ENCODE peak calls at places on chromosomes 7 and 10, in six cellular contexts. I is Panc1, P is cardiac muscle cell, R is RWPE1, O is BJ, U is choroid plexus epithelial cell. H is an unnamed sample.

GRCh38 chr10:69451784-69452251 is 553 bp downstream of the TSPAN15 start:
- DNase-seq in I (no peak), P (peak), R (peak), O (no peak), U (no peak), H (no peak)

GRCh38 chr10:70761031-70761601 is 24.1 kb downstream of the TBATA start:
- DNase-seq in I (no peak), P (peak), R (no peak), O (no peak), U (peak), H (no peak)

GRCh38 chr7:28988818-28989595 is 30.9 kb upstream of the TRIL start:
- DNase-seq in I (no peak), P (no peak), R (peak), O (peak), U (peak), H (no peak)

GRCh38 chr7:6640246-6640721 is 3.2 kb downstream of the ZNF316 start:
- DNase-seq in I (no peak), P (no peak), R (no peak), O (peak), U (peak), H (no peak)

GRCh38 chr7:115208710-115209540 is 287.0 kb downstream of the MDFIC start:
- DNase-seq in I (no peak), P (no peak), R (no peak), O (no peak), U (no peak), H (no peak)

GRCh38 chr10:62814901-62815372 is 1.2 kb downstream of the EGR2 start:
- DNase-seq in I (no peak), P (no peak), R (no peak), O (no peak), U (peak), H (no peak)

GRCh38 chr10:116848032-116848911 is 1.0 kb upstream of the ENO4 start:
- DNase-seq in I (no peak), P (no peak), R (peak), O (no peak), U (no peak), H (no peak)

GRCh38 chr10:101489355-101489754 is 98.7 kb downstream of the POLL start:
- DNase-seq in I (no peak), P (no peak), R (peak), O (no peak), U (peak), H (no peak)

GRCh38 chr10:18504161-18504560 is 147.2 kb downstream of the NSUN6 start:
- DNase-seq in I (no peak), P (no peak), R (no peak), O (no peak), U (no peak), H (no peak)

GRCh38 chr10:125626671-125627070 is 56.3 kb downstream of the TEX36 start:
- DNase-seq in I (no peak), P (no peak), R (no peak), O (no peak), U (no peak), H (no peak)

GRCh38 chr7:73387221-73387828 is 46.3 kb upstream of the FZD9 start:
- DNase-seq in I (no peak), P (no peak), R (no peak), O (no peak), U (peak), H (no peak)

GRCh38 chr7:34928052-34928451 is 109.2 kb downstream of the DPY19L1 start:
- DNase-seq in I (peak), P (peak), R (no peak), O (no peak), U (peak), H (peak)
- TF ChIP-seq CTCF in I (peak), P (peak), R (peak), O (peak), U (peak), H (no peak)

GRCh38 chr7:100874577-100875355 is at the start of gene SRRT:
- DNase-seq in I (peak), P (peak), R (peak), O (peak), U (peak), H (peak)
- TF ChIP-seq CTCF in I (no peak), P (no peak), R (no peak), O (peak), U (peak), H (peak)

GRCh38 chr10:82953909-82954308 is 1078.9 kb downstream of the NRG3 start:
- DNase-seq in I (no peak), P (no peak), R (no peak), O (no peak), U (no peak), H (no peak)
- TF ChIP-seq CTCF in I (no peak), P (no peak), R (no peak), O (no peak), U (no peak), H (no peak)

GRCh38 chr7:151633516-151633812 is 113.8 kb upstream of the RHEB start:
- DNase-seq in I (no peak), P (no peak), R (no peak), O (no peak), U (no peak), H (no peak)

GRCh38 chr7:151631149-151631967 is 111.7 kb upstream of the RHEB start:
- DNase-seq in I (no peak), P (peak), R (peak), O (no peak), U (peak), H (no peak)

GRCh38 chr7:151630349-151630748 is 110.7 kb upstream of the RHEB start:
- DNase-seq in I (no peak), P (no peak), R (no peak), O (no peak), U (no peak), H (no peak)

GRCh38 chr7:151632750-151633515 is 113.2 kb upstream of the RHEB start:
- DNase-seq in I (no peak), P (no peak), R (no peak), O (no peak), U (peak), H (no peak)

DNA sequence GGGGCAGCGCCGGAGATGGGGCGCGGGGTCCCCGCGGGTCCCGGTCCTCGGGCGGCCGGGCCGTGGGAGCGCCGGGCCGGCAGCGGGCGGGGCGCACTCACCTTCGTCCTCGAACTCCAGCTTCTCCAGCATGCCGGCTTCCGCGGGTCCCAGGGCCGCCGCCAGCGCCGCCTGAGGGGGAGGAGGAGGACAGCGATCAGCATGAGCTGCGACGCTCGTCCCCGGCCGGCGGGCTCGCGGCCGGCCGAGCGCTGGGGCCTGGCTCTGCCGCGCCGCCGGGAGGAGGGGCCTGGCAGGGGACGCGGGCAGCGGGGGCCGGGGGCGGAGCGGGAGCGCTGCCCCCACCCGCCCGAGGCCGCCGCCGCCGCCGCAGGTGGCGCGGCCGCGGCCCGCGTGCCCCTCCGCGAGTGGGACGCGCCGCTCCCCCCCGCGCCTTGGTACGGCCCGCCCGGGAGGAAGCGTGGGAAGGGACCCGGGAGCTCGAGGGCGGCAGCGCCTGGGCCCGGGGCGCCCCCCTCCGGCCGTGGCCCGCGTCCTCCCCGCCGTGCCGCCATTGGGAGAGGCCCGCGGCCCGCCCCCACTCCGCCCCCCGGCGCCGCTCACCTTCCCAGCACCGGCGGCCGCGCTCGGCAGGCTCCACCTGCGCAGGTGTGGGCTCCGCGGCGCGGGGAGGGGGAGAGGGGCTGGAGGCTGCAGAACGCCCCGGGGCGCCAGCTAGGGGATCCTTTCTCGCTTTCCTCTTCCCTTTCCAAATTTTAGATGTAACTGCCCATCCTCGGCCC is 112.5 kb upstream of the RHEB start:
- DNase-seq in I (no peak), P (peak), R (peak), O (no peak), U (peak), H (peak)
- TF ChIP-seq CTCF in I (peak), P (peak), R (peak), O (no peak), U (no peak), H (no peak)

GRCh38 chr7:134690016-134690415 is 43.4 kb downstream of the BPGM start:
- DNase-seq in I (no peak), P (peak), R (no peak), O (no peak), U (peak), H (no peak)
- TF ChIP-seq CTCF in I (peak), P (peak), R (peak), O (peak), U (peak), H (no peak)

DNA sequence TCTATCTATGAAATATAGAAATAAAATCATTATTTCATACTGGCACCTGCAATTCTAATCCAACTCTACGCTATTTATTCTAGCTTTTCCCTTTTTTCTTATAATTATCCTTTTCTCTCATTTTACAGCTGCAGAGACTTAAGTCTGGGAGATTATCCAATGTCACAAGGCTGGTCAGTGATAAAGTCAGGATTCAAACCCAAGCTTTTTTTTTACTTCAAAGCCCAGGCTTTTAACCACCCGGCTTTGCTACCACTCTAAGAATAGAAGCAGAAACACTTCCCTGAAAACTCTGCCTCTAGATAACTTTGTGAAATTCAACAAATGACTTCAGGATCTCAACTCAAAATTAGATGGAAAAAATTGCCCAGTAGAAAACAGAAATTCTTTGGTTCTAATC is 552.5 kb downstream of the IPMK start:
- DNase-seq in I (no peak), P (peak), R (no peak), O (no peak), U (no peak), H (no peak)
- TF ChIP-seq CTCF in I (no peak), P (no peak), R (no peak), O (no peak), U (no peak), H (no peak)

GRCh38 chr10:98577578-98577977 is 130.8 kb upstream of the HPS1 start:
- DNase-seq in I (no peak), P (no peak), R (no peak), O (no peak), U (no peak), H (no peak)
- TF ChIP-seq CTCF in I (no peak), P (no peak), R (no peak), O (no peak), U (no peak), H (no peak)

GRCh38 chr10:31709028-31709427 is 219.6 kb downstream of the ARHGAP12 start:
- DNase-seq in I (peak), P (no peak), R (no peak), O (no peak), U (peak), H (no peak)
- TF ChIP-seq CTCF in I (no peak), P (no peak), R (no peak), O (no peak), U (peak), H (no peak)

DNA sequence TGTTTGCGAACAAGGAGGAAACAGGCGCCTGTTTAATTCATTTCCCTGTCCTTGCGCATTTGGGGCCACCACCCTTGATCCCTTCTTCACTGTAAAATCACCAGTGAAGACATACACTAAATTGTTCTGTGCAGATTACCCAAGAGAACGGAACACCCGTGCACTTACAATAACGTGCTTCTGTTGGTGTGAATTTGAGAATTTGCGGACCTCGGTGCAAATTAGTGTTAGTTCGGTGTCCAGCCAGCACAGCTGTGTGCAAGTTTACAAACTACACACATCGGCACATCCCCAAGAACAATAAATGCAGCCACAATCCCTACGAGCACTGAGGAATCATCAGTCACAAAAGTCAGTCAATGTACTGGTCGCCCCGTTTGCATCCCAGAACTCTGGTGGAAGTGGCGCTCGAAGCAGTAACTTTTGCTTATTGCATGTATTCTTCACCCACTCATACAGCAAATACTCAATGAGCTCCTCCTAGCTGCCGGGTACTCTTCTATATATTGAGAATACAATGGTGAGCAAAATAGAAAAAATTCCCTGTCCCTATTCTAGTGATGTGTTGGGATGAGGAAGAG is 791 bp upstream of the CNOT4 start:
- DNase-seq in I (peak), P (no peak), R (peak), O (no peak), U (peak), H (no peak)
- TF ChIP-seq CTCF in I (peak), P (peak), R (peak), O (peak), U (peak), H (no peak)

H was measured in omental fat pad.